ENCODE peak calls at places on chromosomes 1 and 21, in nine cellular contexts. R is kidney glomerular epithelial cell; M is IMR-90; B is omental fat pad; K is Right ventricle myocardium superior; G is endothelial cell of umbilical vein; F is heart right ventricle; N is NCI-H345; W is stimulated activated naive CD4-positive, alpha-beta T cell. O is an unnamed sample.

GRCh38 chr1:198763298-198763714 is 124.5 kb downstream of the PTPRC start:
- DNase-seq in R (no peak), M (peak), B (no peak), K (no peak), G (peak), F (no peak), N (no peak), W (no peak), O (no peak)

GRCh38 chr1:8797230-8797629 is 20.2 kb downstream of the RERE start:
- DNase-seq in R (no peak), M (peak), B (no peak), K (no peak), G (no peak), F (no peak), N (no peak), W (no peak), O (no peak)

GRCh38 chr1:19341201-19342076 is 29.3 kb downstream of the SLC66A1 start:
- DNase-seq in R (peak), M (peak), B (peak), K (peak), G (peak), F (peak), N (peak), W (peak), O (peak)

GRCh38 chr21:32403201-32403701 is 9.3 kb upstream of the EVA1C start:
- DNase-seq in R (peak), M (peak), B (peak), K (peak), G (peak), F (peak), N (peak), W (peak), O (peak)

GRCh38 chr21:42841156-42841915 is 38.0 kb downstream of the WDR4 start:
- DNase-seq in R (no peak), M (no peak), B (peak), K (peak), G (no peak), F (no peak), N (no peak), W (no peak), O (no peak)

GRCh38 chr21:45792682-45793383 is 149.3 kb downstream of the PCBP3 start:
- DNase-seq in R (no peak), M (no peak), B (no peak), K (no peak), G (no peak), F (no peak), N (no peak), W (no peak), O (no peak)

GRCh38 chr21:45309069-45309521 is 21.4 kb upstream of the POFUT2 start:
- DNase-seq in R (peak), M (peak), B (no peak), K (peak), G (peak), F (peak), N (no peak), W (peak), O (no peak)

GRCh38 chr21:25161571-25161970 is 445.7 kb downstream of the MRPL39 start:
- DNase-seq in R (no peak), M (no peak), B (no peak), K (no peak), G (no peak), F (no peak), N (no peak), W (no peak), O (no peak)

O was measured in NCI-H1092 treated with DMSO at 0.1 percent for 48 hours.